ENCODE peak calls at places on chromosomes 5 and 9, in four cellular contexts. U is activated T-helper 1 cell treated with anti-CD3 and anti-CD28 coated beads, Interleukin-12 subunit alpha, Interleukin-12 subunit beta, Interleukin-2, Interleukin-4 antibody, amounts not matched to agents 30 ng/mL and 10 ng/mL and 1 ng/mL, durations not matched to agents 14 hours and 24 hours and 36 hours; R is PC-3; D is activated CD8-positive, alpha-beta memory T cell treated with anti-CD3 and anti-CD28 coated beads for 24 hours. E is an unnamed sample.

GRCh38 chr9:35912791-35913400 is 3.6 kb downstream of the SPAAR start:
- DNase-seq in U (no peak), R (no peak), D (no peak), E (no peak)

GRCh38 chr5:56829137-56829536 is 13.8 kb downstream of the MAP3K1 start:
- DNase-seq in U (peak), R (peak), D (no peak), E (no peak)

GRCh38 chr9:127865645-127866464 is 11.4 kb upstream of the ENG start:
- DNase-seq in U (no peak), R (no peak), D (no peak), E (no peak)

GRCh38 chr9:77649109-77649812 is 1.1 kb upstream of the GNA14 start:
- DNase-seq in U (no peak), R (peak), D (no peak), E (no peak)

GRCh38 chr5:100676807-100677631 is 141.8 kb downstream of the FAM174A start:
- DNase-seq in U (no peak), R (peak), D (no peak), E (peak)

GRCh38 chr5:168305281-168305680 is 13.8 kb downstream of the WWC1 start:
- DNase-seq in U (no peak), R (no peak), D (no peak), E (no peak)

GRCh38 chr9:131500939-131501541 is 1.7 kb upstream of the POMT1 start:
- DNase-seq in U (peak), R (peak), D (peak), E (no peak)

GRCh38 chr5:42217791-42218190 is 205.4 kb upstream of the GHR start:
- DNase-seq in U (no peak), R (no peak), D (no peak), E (no peak)

GRCh38 chr5:103804714-103805113 is 242.1 kb upstream of the NUDT12 start:
- DNase-seq in U (no peak), R (peak), D (no peak), E (no peak)

GRCh38 chr5:126488362-126489065 is 65.3 kb downstream of the GRAMD2B start:
- DNase-seq in U (no peak), R (no peak), D (no peak), E (peak)

GRCh38 chr5:151319334-151319733 is 15.8 kb upstream of the SLC36A3 start:
- DNase-seq in U (no peak), R (peak), D (no peak), E (no peak)

GRCh38 chr5:56429110-56429561 is 196.0 kb upstream of the ANKRD55 start:
- DNase-seq in U (no peak), R (no peak), D (no peak), E (no peak)

GRCh38 chr9:131095666-131096489 is 453 bp upstream of the AIF1L start:
- DNase-seq in U (no peak), R (peak), D (peak), E (no peak)

GRCh38 chr5:156824800-156825199 is 25.3 kb upstream of the PPP1R2B start:
- DNase-seq in U (no peak), R (peak), D (no peak), E (no peak)

GRCh38 chr5:139183502-139183901 is 14.7 kb downstream of the SIL1 start:
- DNase-seq in U (no peak), R (no peak), D (no peak), E (no peak)

GRCh38 chr9:34647651-34648050 is 1.2 kb downstream of the GALT start:
- DNase-seq in U (no peak), R (no peak), D (no peak), E (no peak)

GRCh38 chr5:71752441-71753190 is 33.5 kb downstream of the CARTPT start:
- DNase-seq in U (no peak), R (no peak), D (no peak), E (no peak)

E was measured in NCI-H1417 treated with DMSO at 0.1 percent for 48 hours.